ENCODE peak calls at places on chromosomes 12 and 14, in seven cellular contexts. One of them, this sample, is unnamed. For H3K36me3, the result is how much of the 10 kb centered on the place peaks cover.

GRCh38 chr14:64768401-64769095 is 64.3 kb downstream of the PLEKHG3 start:
- DNase-seq in left lung: no peak
- DNase-seq in psoas muscle: no peak
- DNase-seq in MM.1S: no peak
- DNase-seq in H7: peak
- DNase-seq in Panc1: no peak
- DNase-seq in mesendoderm: peak
- DNase-seq in this sample: no peak

GRCh38 chr12:93851245-93851665 is 174.1 kb downstream of the CRADD start:
- DNase-seq in left lung: no peak
- DNase-seq in psoas muscle: no peak
- DNase-seq in MM.1S: no peak
- DNase-seq in H7: no peak
- DNase-seq in Panc1: no peak
- DNase-seq in mesendoderm: no peak
- DNase-seq in this sample: no peak

GRCh38 chr14:91843437-91843836 is 23.9 kb downstream of the TC2N start:
- DNase-seq in left lung: no peak
- DNase-seq in psoas muscle: no peak
- DNase-seq in MM.1S: no peak
- DNase-seq in H7: no peak
- DNase-seq in Panc1: no peak
- DNase-seq in mesendoderm: no peak
- DNase-seq in this sample: no peak

GRCh38 chr14:62307844-62308243 is 545.6 kb downstream of the SNAPC1 start:
- DNase-seq in left lung: no peak
- DNase-seq in psoas muscle: no peak
- DNase-seq in MM.1S: no peak
- DNase-seq in H7: no peak
- DNase-seq in Panc1: no peak
- DNase-seq in mesendoderm: peak
- DNase-seq in this sample: no peak

GRCh38 chr14:28767239-28767850 is 758 bp downstream of the FOXG1 start:
- DNase-seq in left lung: peak
- DNase-seq in psoas muscle: no peak
- DNase-seq in MM.1S: no peak
- DNase-seq in H7: peak
- DNase-seq in Panc1: no peak
- DNase-seq in mesendoderm: no peak
- DNase-seq in this sample: no peak

GRCh38 chr12:88142610-88142991 is 494 bp downstream of the TMTC3 start:
- DNase-seq in left lung: peak
- DNase-seq in psoas muscle: peak
- DNase-seq in MM.1S: peak
- DNase-seq in H7: peak
- DNase-seq in Panc1: no peak
- DNase-seq in mesendoderm: peak
- DNase-seq in this sample: no peak

GRCh38 chr12:57735198-57735855 is 3.2 kb downstream of the AGAP2 start:
- DNase-seq in left lung: peak
- DNase-seq in psoas muscle: no peak
- DNase-seq in MM.1S: no peak
- DNase-seq in H7: peak
- DNase-seq in Panc1: no peak
- DNase-seq in mesendoderm: peak
- DNase-seq in this sample: no peak

GRCh38 chr12:101925352-101925751 is 48.0 kb downstream of the DRAM1 start:
- DNase-seq in left lung: no peak
- DNase-seq in psoas muscle: peak
- DNase-seq in MM.1S: no peak
- DNase-seq in H7: no peak
- DNase-seq in Panc1: no peak
- DNase-seq in mesendoderm: peak
- DNase-seq in this sample: no peak

GRCh38 chr14:37588956-37589737 is 5.9 kb downstream of the FOXA1 start:
- DNase-seq in left lung: no peak
- DNase-seq in psoas muscle: no peak
- DNase-seq in MM.1S: no peak
- DNase-seq in H7: no peak
- DNase-seq in Panc1: no peak
- DNase-seq in mesendoderm: peak
- DNase-seq in this sample: peak

GRCh38 chr12:42299392-42300308 is 26.2 kb downstream of the ZCRB1 start:
- DNase-seq in left lung: no peak
- DNase-seq in psoas muscle: no peak
- DNase-seq in MM.1S: peak
- DNase-seq in H7: no peak
- DNase-seq in Panc1: no peak
- DNase-seq in mesendoderm: no peak
- DNase-seq in this sample: peak

GRCh38 chr12:2286461-2287131 is 233.8 kb downstream of the CACNA1C start:
- DNase-seq in left lung: no peak
- DNase-seq in psoas muscle: no peak
- DNase-seq in MM.1S: no peak
- DNase-seq in H7: no peak
- DNase-seq in Panc1: no peak
- DNase-seq in mesendoderm: no peak
- DNase-seq in this sample: no peak

GRCh38 chr12:59041241-59042121 is 121.2 kb upstream of the LRIG3 start:
- DNase-seq in left lung: no peak
- DNase-seq in psoas muscle: no peak
- DNase-seq in MM.1S: no peak
- DNase-seq in H7: no peak
- DNase-seq in Panc1: peak
- DNase-seq in mesendoderm: peak
- DNase-seq in this sample: no peak

GRCh38 chr14:59919582-59920377 is at the start of gene LRRC9:
- DNase-seq in left lung: peak
- DNase-seq in psoas muscle: peak
- DNase-seq in MM.1S: no peak
- DNase-seq in H7: peak
- DNase-seq in Panc1: no peak
- DNase-seq in mesendoderm: peak
- DNase-seq in this sample: peak

GRCh38 chr14:68789798-68790655 is 2.8 kb downstream of the ZFP36L1 start:
- DNase-seq in left lung: peak
- DNase-seq in psoas muscle: peak
- DNase-seq in MM.1S: no peak
- DNase-seq in H7: peak
- DNase-seq in Panc1: no peak
- DNase-seq in mesendoderm: no peak
- DNase-seq in this sample: no peak

GRCh38 chr12:27504506-27504905 is 19.5 kb upstream of the PPFIBP1 start:
- DNase-seq in left lung: no peak
- DNase-seq in psoas muscle: no peak
- DNase-seq in MM.1S: no peak
- DNase-seq in H7: no peak
- DNase-seq in Panc1: no peak
- DNase-seq in mesendoderm: no peak
- DNase-seq in this sample: no peak

GRCh38 chr12:76455582-76456345 is 103.8 kb downstream of the OSBPL8 start:
- DNase-seq in left lung: no peak
- DNase-seq in psoas muscle: no peak
- DNase-seq in MM.1S: peak
- DNase-seq in H7: peak
- DNase-seq in Panc1: peak
- DNase-seq in mesendoderm: peak
- DNase-seq in this sample: peak

GRCh38 chr14:38749936-38750335 is 353.1 kb downstream of the SEC23A start:
- DNase-seq in left lung: no peak
- DNase-seq in psoas muscle: no peak
- DNase-seq in MM.1S: no peak
- DNase-seq in H7: no peak
- DNase-seq in Panc1: no peak
- DNase-seq in mesendoderm: no peak
- DNase-seq in this sample: no peak

GRCh38 chr12:27133022-27133590 is 50.7 kb upstream of the C12orf71 start:
- DNase-seq in left lung: no peak
- DNase-seq in psoas muscle: no peak
- DNase-seq in MM.1S: no peak
- DNase-seq in H7: no peak
- DNase-seq in Panc1: no peak
- DNase-seq in mesendoderm: no peak
- DNase-seq in this sample: no peak

GRCh38 chr14:91154851-91155625 is 41.2 kb downstream of the DGLUCY start:
- DNase-seq in left lung: no peak
- DNase-seq in psoas muscle: peak
- DNase-seq in MM.1S: no peak
- DNase-seq in H7: no peak
- DNase-seq in Panc1: no peak
- DNase-seq in mesendoderm: no peak
- DNase-seq in this sample: no peak

GRCh38 chr12:53530056-53530455 is 22.8 kb upstream of the NPFF start:
- DNase-seq in left lung: no peak
- DNase-seq in psoas muscle: no peak
- DNase-seq in MM.1S: no peak
- DNase-seq in H7: no peak
- DNase-seq in Panc1: no peak
- DNase-seq in mesendoderm: no peak
- DNase-seq in this sample: no peak

GRCh38 chr14:41187868-41188267 is 418.8 kb upstream of the LRFN5 start:
- DNase-seq in left lung: no peak
- DNase-seq in psoas muscle: no peak
- DNase-seq in MM.1S: no peak
- DNase-seq in H7: no peak
- DNase-seq in Panc1: no peak
- DNase-seq in mesendoderm: no peak
- DNase-seq in this sample: no peak

GRCh38 chr12:76449993-76450392 is 101.8 kb upstream of the BBS10 start:
- DNase-seq in left lung: no peak
- DNase-seq in psoas muscle: no peak
- DNase-seq in MM.1S: no peak
- DNase-seq in H7: no peak
- DNase-seq in Panc1: no peak
- DNase-seq in mesendoderm: no peak
- DNase-seq in this sample: no peak

GRCh38 chr12:122998316-122998715 is 17.8 kb downstream of the ARL6IP4 start:
- DNase-seq in left lung: no peak
- DNase-seq in psoas muscle: peak
- DNase-seq in MM.1S: no peak
- DNase-seq in H7: no peak
- DNase-seq in Panc1: no peak
- DNase-seq in mesendoderm: no peak
- DNase-seq in this sample: no peak

GRCh38 chr12:122999196-122999946 is 18.9 kb downstream of the ARL6IP4 start:
- DNase-seq in left lung: peak
- DNase-seq in psoas muscle: peak
- DNase-seq in MM.1S: no peak
- DNase-seq in H7: no peak
- DNase-seq in Panc1: no peak
- DNase-seq in mesendoderm: no peak
- DNase-seq in this sample: no peak

GRCh38 chr12:122996621-122997342 is 16.3 kb downstream of the ARL6IP4 start:
- DNase-seq in left lung: no peak
- DNase-seq in psoas muscle: peak
- DNase-seq in MM.1S: no peak
- DNase-seq in H7: peak
- DNase-seq in Panc1: no peak
- DNase-seq in mesendoderm: no peak
- DNase-seq in this sample: no peak

GRCh38 chr12:122996188-122996601 is 15.7 kb downstream of the ARL6IP4 start:
- DNase-seq in left lung: peak
- DNase-seq in psoas muscle: peak
- DNase-seq in MM.1S: no peak
- DNase-seq in H7: no peak
- DNase-seq in Panc1: no peak
- DNase-seq in mesendoderm: no peak
- DNase-seq in this sample: no peak

GRCh38 chr12:122997343-122998250 is 17.1 kb downstream of the ARL6IP4 start:
- DNase-seq in left lung: peak
- DNase-seq in psoas muscle: peak
- DNase-seq in MM.1S: no peak
- DNase-seq in H7: no peak
- DNase-seq in Panc1: no peak
- DNase-seq in mesendoderm: no peak
- DNase-seq in this sample: no peak
- H3K36me3 ChIP-seq in left lung: half or more
- H3K36me3 ChIP-seq in psoas muscle: under half
- H3K36me3 ChIP-seq in MM.1S: under half
- H3K36me3 ChIP-seq in H7: under half
- H3K36me3 ChIP-seq in Panc1: under half
- H3K36me3 ChIP-seq in mesendoderm: under half
- H3K36me3 ChIP-seq in this sample: under half

GRCh38 chr12:55797068-55797467 is 20.5 kb downstream of the SARNP start:
- DNase-seq in left lung: no peak
- DNase-seq in psoas muscle: no peak
- DNase-seq in MM.1S: no peak
- DNase-seq in H7: peak
- DNase-seq in Panc1: no peak
- DNase-seq in mesendoderm: peak
- DNase-seq in this sample: peak
- H3K36me3 ChIP-seq in left lung: half or more
- H3K36me3 ChIP-seq in psoas muscle: under half
- H3K36me3 ChIP-seq in MM.1S: under half
- H3K36me3 ChIP-seq in H7: under half
- H3K36me3 ChIP-seq in Panc1: under half
- H3K36me3 ChIP-seq in mesendoderm: under half
- H3K36me3 ChIP-seq in this sample: half or more

GRCh38 chr12:122870867-122871664 is 24.9 kb downstream of the VPS37B start:
- DNase-seq in left lung: no peak
- DNase-seq in psoas muscle: no peak
- DNase-seq in MM.1S: no peak
- DNase-seq in H7: no peak
- DNase-seq in Panc1: no peak
- DNase-seq in mesendoderm: no peak
- DNase-seq in this sample: no peak

GRCh38 chr12:122870163-122870842 is 25.6 kb downstream of the VPS37B start:
- DNase-seq in left lung: no peak
- DNase-seq in psoas muscle: no peak
- DNase-seq in MM.1S: no peak
- DNase-seq in H7: no peak
- DNase-seq in Panc1: no peak
- DNase-seq in mesendoderm: no peak
- DNase-seq in this sample: no peak

GRCh38 chr12:122868471-122869177 is 27.3 kb downstream of the VPS37B start:
- DNase-seq in left lung: no peak
- DNase-seq in psoas muscle: no peak
- DNase-seq in MM.1S: no peak
- DNase-seq in H7: no peak
- DNase-seq in Panc1: no peak
- DNase-seq in mesendoderm: no peak
- DNase-seq in this sample: no peak

GRCh38 chr12:122867701-122868461 is 28.0 kb downstream of the VPS37B start:
- DNase-seq in left lung: no peak
- DNase-seq in psoas muscle: peak
- DNase-seq in MM.1S: no peak
- DNase-seq in H7: peak
- DNase-seq in Panc1: no peak
- DNase-seq in mesendoderm: peak
- DNase-seq in this sample: peak

GRCh38 chr12:122869207-122869973 is 26.5 kb downstream of the VPS37B start:
- DNase-seq in left lung: no peak
- DNase-seq in psoas muscle: no peak
- DNase-seq in MM.1S: no peak
- DNase-seq in H7: no peak
- DNase-seq in Panc1: no peak
- DNase-seq in mesendoderm: no peak
- DNase-seq in this sample: no peak
- H3K36me3 ChIP-seq in left lung: half or more
- H3K36me3 ChIP-seq in psoas muscle: under half
- H3K36me3 ChIP-seq in MM.1S: under half
- H3K36me3 ChIP-seq in H7: under half
- H3K36me3 ChIP-seq in Panc1: under half
- H3K36me3 ChIP-seq in mesendoderm: under half
- H3K36me3 ChIP-seq in this sample: under half

GRCh38 chr12:132125736-132126135 is 18.4 kb downstream of the DDX51 start:
- DNase-seq in left lung: no peak
- DNase-seq in psoas muscle: peak
- DNase-seq in MM.1S: no peak
- DNase-seq in H7: peak
- DNase-seq in Panc1: no peak
- DNase-seq in mesendoderm: no peak
- DNase-seq in this sample: no peak
- H3K36me3 ChIP-seq in left lung: half or more
- H3K36me3 ChIP-seq in psoas muscle: under half
- H3K36me3 ChIP-seq in MM.1S: under half
- H3K36me3 ChIP-seq in H7: under half
- H3K36me3 ChIP-seq in Panc1: under half
- H3K36me3 ChIP-seq in mesendoderm: under half
- H3K36me3 ChIP-seq in this sample: half or more

This sample was measured in Karpas-422.